ENCODE peak calls at places on chromosomes 5 and 9, in nine cellular contexts. W is stimulated activated CD4-positive, alpha-beta T cell treated with anti-CD3 and anti-CD28 coated beads, Interleukin-4, amount 100 ng/mL, for 1 hour; X is left colon; L is AG09319; I is lower lobe of right lung; C is GM23248; N is cardiac muscle cell; Z is GM13976; D is H9. H is an unnamed sample.

GRCh38 chr9:127021664-127022337 is 100.6 kb downstream of the ANGPTL2 start:
- DNase-seq in W (no peak), X (peak), L (peak), I (peak), C (peak), N (peak), Z (no peak), D (no peak), H (peak)

GRCh38 chr9:135326141-135326540 is 153.4 kb upstream of the PPP1R26 start:
- DNase-seq in W (no peak), X (no peak), L (no peak), I (peak), C (no peak), N (no peak), Z (peak), D (peak), H (no peak)

GRCh38 chr9:113580041-113580953 is 116.8 kb downstream of the RGS3 start:
- DNase-seq in W (peak), X (peak), L (no peak), I (peak), C (peak), N (no peak), Z (no peak), D (no peak), H (no peak)

GRCh38 chr5:57950616-57951228 is 468.1 kb upstream of the ACTBL2 start:
- DNase-seq in W (no peak), X (no peak), L (no peak), I (no peak), C (no peak), N (no peak), Z (no peak), D (peak), H (no peak)

GRCh38 chr5:124698774-124699173 is 47.7 kb downstream of the ZNF608 start:
- DNase-seq in W (no peak), X (no peak), L (no peak), I (no peak), C (peak), N (no peak), Z (no peak), D (no peak), H (peak)

GRCh38 chr9:91089405-91090131 is 272.1 kb downstream of the AUH start:
- DNase-seq in W (no peak), X (peak), L (peak), I (no peak), C (peak), N (peak), Z (peak), D (no peak), H (peak)

GRCh38 chr5:133203317-133204305 is 151.8 kb downstream of the HSPA4 start:
- DNase-seq in W (no peak), X (no peak), L (no peak), I (no peak), C (no peak), N (no peak), Z (peak), D (no peak), H (no peak)

GRCh38 chr5:149485655-149486615 is 65.3 kb downstream of the CSNK1A1 start:
- DNase-seq in W (no peak), X (peak), L (peak), I (peak), C (peak), N (peak), Z (no peak), D (no peak), H (peak)

GRCh38 chr5:150035139-150035893 is 34.8 kb downstream of the HMGXB3 start:
- DNase-seq in W (no peak), X (no peak), L (no peak), I (no peak), C (no peak), N (no peak), Z (no peak), D (no peak), H (no peak)

GRCh38 chr9:101397746-101398334 is 578 bp downstream of the MRPL50 start:
- DNase-seq in W (no peak), X (no peak), L (no peak), I (no peak), C (no peak), N (no peak), Z (no peak), D (no peak), H (no peak)

GRCh38 chr9:136438909-136439549 is 616 bp downstream of the INPP5E start:
- DNase-seq in W (peak), X (no peak), L (no peak), I (no peak), C (peak), N (peak), Z (peak), D (peak), H (peak)

GRCh38 chr5:143641549-143641955 is 170.4 kb upstream of the HMHB1 start:
- DNase-seq in W (no peak), X (no peak), L (peak), I (no peak), C (no peak), N (no peak), Z (peak), D (no peak), H (no peak)

GRCh38 chr5:160506006-160507004 is 84.7 kb downstream of the PTTG1 start:
- DNase-seq in W (peak), X (peak), L (peak), I (peak), C (peak), N (no peak), Z (peak), D (peak), H (no peak)

GRCh38 chr5:129593525-129593924 is 133.4 kb downstream of the ADAMTS19 start:
- DNase-seq in W (no peak), X (no peak), L (no peak), I (no peak), C (no peak), N (no peak), Z (no peak), D (no peak), H (no peak)

GRCh38 chr9:94005272-94005901 is 50.2 kb upstream of the BARX1 start:
- DNase-seq in W (no peak), X (peak), L (no peak), I (no peak), C (peak), N (no peak), Z (no peak), D (no peak), H (no peak)

H was measured in hepatic stellate cell.